ENCODE peak calls at places on chromosome 15, in six cellular contexts. W, Q, T, C, Y and R are unnamed samples.

GRCh38 chr15:76059320-76060097 is at the start of gene TMEM266:
- DNase-seq in T (peak; percentile 57), Q (peak; percentile 43), Y (no peak), C (peak; percentile 15), W (peak; percentile 27), R (no peak)

GRCh38 chr15:82832601-82833209 is 23.3 kb downstream of the WHAMM start:
- DNase-seq in T (no peak), Y (no peak), Q (peak; percentile 56), W (no peak), C (no peak), R (peak; percentile 54)

GRCh38 chr15:89371145-89372044 is 36.8 kb upstream of the POLG start:
- DNase-seq in C (no peak), T (no peak), W (no peak), Y (no peak), Q (no peak), R (no peak)

GRCh38 chr15:63492541-63493077 is 11.8 kb upstream of the USP3 start:
- DNase-seq in T (no peak), Y (no peak), W (no peak), C (no peak), Q (no peak), R (peak; percentile 34)

GRCh38 chr15:81069356-81069755 is 64.7 kb upstream of the CFAP161 start:
- DNase-seq in Y (no peak), Q (no peak), C (no peak), T (no peak), W (no peak), R (no peak)

GRCh38 chr15:91304794-91305193 is 204.7 kb downstream of the SV2B start:
- DNase-seq in Q (no peak), Y (no peak), C (no peak), T (no peak), W (no peak), R (no peak)

GRCh38 chr15:69126054-69126469 is 34.4 kb upstream of the GLCE start:
- DNase-seq in Y (no peak), T (no peak), C (no peak), Q (peak; percentile 72), W (no peak), R (peak; percentile 78)

GRCh38 chr15:39593071-39594055 is 12.5 kb downstream of the THBS1 start:
- DNase-seq in Q (no peak), C (peak; percentile 25), Y (no peak), W (no peak), T (no peak), R (no peak)

GRCh38 chr15:38611228-38611627 is 46.6 kb upstream of the RASGRP1 start:
- DNase-seq in T (no peak), Y (no peak), C (no peak), Q (no peak), W (no peak), R (no peak)

GRCh38 chr15:58361291-58361759 is 70.5 kb upstream of the LIPC start:
- DNase-seq in W (no peak), Y (no peak), T (no peak), C (no peak), Q (no peak), R (peak; percentile 97)

GRCh38 chr15:60916032-60916673 is 312.9 kb downstream of the RORA start:
- DNase-seq in W (no peak), Y (no peak), C (no peak), Q (no peak), T (no peak), R (no peak)

GRCh38 chr15:91342091-91342490 is 242.0 kb downstream of the SV2B start:
- DNase-seq in C (no peak), T (no peak), Y (no peak), W (no peak), Q (no peak), R (no peak)

GRCh38 chr15:74616020-74616939 is 644 bp downstream of the CLK3 start:
- DNase-seq in W (peak; percentile 79), C (peak; percentile 89), Q (no peak), T (peak; percentile 71), Y (peak; percentile 57), R (no peak)

GRCh38 chr15:77869021-77869895 is 208.3 kb downstream of the TBC1D2B start:
- DNase-seq in Q (no peak), C (no peak), W (no peak), T (no peak), Y (no peak), R (no peak)
- H3K27ac ChIP-seq in Q (no peak overlapping the region), C (no peak overlapping the region), W (no peak overlapping the region), T (no peak overlapping the region), Y (no peak overlapping the region), R (no peak overlapping the region)

GRCh38 chr15:65067334-65067644 is 502 bp downstream of the RASL12 start:
- DNase-seq in Y (no peak), Q (no peak), C (no peak), W (no peak), T (no peak), R (no peak)
- H3K4me3 ChIP-seq in Y (peak overlapping the region; percentile 55), Q (no peak overlapping the region), C (peak overlapping the region; percentile 32), W (peak overlapping the region; percentile 38), T (peak overlapping the region; percentile 14), R (peak overlapping the region; percentile 53)

GRCh38 chr15:48897144-48897814 is 19.3 kb downstream of the EID1 start:
- DNase-seq in W (no peak), C (no peak), Q (no peak), T (no peak), Y (no peak), R (peak; percentile 48)

GRCh38 chr15:48899793-48900192 is 21.9 kb downstream of the EID1 start:
- DNase-seq in T (no peak), W (no peak), C (no peak), Y (no peak), Q (no peak), R (no peak)

GRCh38 chr15:48893311-48893710 is 15.4 kb downstream of the EID1 start:
- DNase-seq in C (no peak), Y (no peak), W (no peak), Q (no peak), T (no peak), R (no peak)

GRCh38 chr15:48898083-48898482 is 20.1 kb downstream of the EID1 start:
- DNase-seq in C (no peak), W (no peak), Y (no peak), Q (no peak), T (no peak), R (no peak)

DNA sequence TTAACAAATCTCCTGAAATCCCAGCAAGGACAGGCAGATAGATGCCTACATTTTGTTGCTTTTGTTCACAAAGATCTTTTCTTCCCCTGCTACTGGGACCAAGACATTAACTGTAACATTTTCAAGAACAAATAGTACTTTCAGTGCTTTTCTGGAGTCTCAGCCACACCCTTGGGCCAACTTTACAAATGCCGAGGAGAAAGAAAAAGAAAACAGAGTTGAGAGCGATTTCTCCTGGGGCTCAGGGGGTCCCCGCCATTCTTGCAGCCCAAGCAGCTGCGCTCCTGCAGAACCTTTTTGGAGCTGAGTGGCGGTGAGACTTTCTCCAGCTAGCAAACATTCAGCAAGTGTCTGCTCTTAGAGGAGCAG is 18.8 kb downstream of the EID1 start:
- DNase-seq in W (no peak), T (no peak), Q (no peak), Y (no peak), C (no peak), R (no peak)
- H3K27ac ChIP-seq in W (peak overlapping the region; percentile 71), T (no peak overlapping the region), Q (no peak overlapping the region), Y (peak overlapping the region; percentile 98), C (peak overlapping the region; percentile 42), R (peak overlapping the region; percentile 83)

DNA sequence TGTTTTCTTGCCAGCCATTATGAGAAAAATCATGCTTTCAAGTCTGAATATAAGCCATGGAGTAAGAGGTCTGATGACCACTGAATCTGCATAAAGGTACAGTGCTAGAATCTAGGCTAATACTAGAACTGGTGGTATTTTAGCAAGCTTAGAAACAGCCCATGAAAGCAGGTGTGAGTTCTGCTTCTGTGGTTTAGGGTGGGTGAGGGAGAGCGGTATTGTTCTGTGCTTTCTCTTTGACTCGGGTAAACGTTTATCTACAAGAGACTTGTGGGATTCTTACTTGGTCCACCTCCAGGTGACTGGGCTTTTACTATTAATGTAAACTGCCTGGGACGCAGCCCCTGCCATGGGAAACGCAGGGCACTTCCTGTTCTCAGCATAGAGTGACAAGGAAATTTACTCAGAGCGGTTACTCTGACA is 55.2 kb downstream of the PGPEP1L start:
- DNase-seq in W (no peak), C (no peak), T (peak; percentile 42), Q (no peak), Y (no peak), R (no peak)
- H3K4me3 ChIP-seq in W (no peak overlapping the region), C (no peak overlapping the region), T (no peak overlapping the region), Q (no peak overlapping the region), Y (no peak overlapping the region), R (no peak overlapping the region)

DNA sequence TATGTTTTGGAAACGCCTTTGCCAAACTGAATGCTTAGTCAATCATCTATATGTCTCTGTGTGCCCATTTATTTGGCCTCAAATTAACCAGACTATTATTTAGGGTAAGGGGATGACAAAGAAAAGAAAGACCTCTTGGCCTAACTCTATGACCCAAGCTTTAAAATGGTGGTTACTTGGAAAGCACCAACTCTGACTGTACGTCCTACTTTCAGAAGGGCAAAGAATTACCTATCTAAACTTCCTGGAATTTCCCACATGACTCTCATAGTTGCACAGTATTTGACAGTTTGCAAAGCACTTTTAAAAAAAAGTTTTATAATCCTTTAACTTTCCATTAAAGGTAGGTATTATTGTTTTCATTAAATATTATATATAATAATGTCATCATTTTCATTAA is 6.3 kb upstream of the MTHFS start:
- DNase-seq in T (no peak), C (no peak), W (no peak), Y (no peak), Q (no peak), R (no peak)
- H3K27ac ChIP-seq in T (no peak overlapping the region), C (no peak overlapping the region), W (no peak overlapping the region), Y (no peak overlapping the region), Q (no peak overlapping the region), R (no peak overlapping the region)

GRCh38 chr15:73602444-73602843 is 30.7 kb downstream of the NPTN start:
- DNase-seq in Q (no peak), Y (no peak), C (no peak), T (no peak), W (no peak), R (no peak)
- H3K4me3 ChIP-seq in Q (no peak overlapping the region), Y (no peak overlapping the region), C (no peak overlapping the region), T (no peak overlapping the region), W (no peak overlapping the region), R (no peak overlapping the region)